ENCODE peak calls at places on chromosomes 1 and 21, in six cellular contexts. Z, U, Y, C, J and T are unnamed samples.

GRCh38 chr1:13764933-13765332 is 64.9 kb downstream of the PRDM2 start:
- DNase-seq in Z (no peak), U (no peak), Y (no peak), C (no peak), J (no peak), T (no peak)

GRCh38 chr1:29047142-29047541 is 76.6 kb downstream of the TMEM200B start:
- DNase-seq in Z (no peak), U (no peak), Y (no peak), C (no peak), J (no peak), T (no peak)

GRCh38 chr1:17569200-17570139 is 30.0 kb downstream of the ARHGEF10L start:
- DNase-seq in Z (no peak), U (peak), Y (no peak), C (no peak), J (no peak), T (no peak)

GRCh38 chr1:229117664-229118300 is 153.1 kb upstream of the RAB4A start:
- DNase-seq in Z (peak), U (no peak), Y (peak), C (no peak), J (no peak), T (no peak)

GRCh38 chr1:95233321-95233736 is 681 bp upstream of the RWDD3 start:
- DNase-seq in Z (no peak), U (peak), Y (peak), C (no peak), J (no peak), T (no peak)

GRCh38 chr1:177283380-177283779 is 112.6 kb downstream of the BRINP2 start:
- DNase-seq in Z (no peak), U (no peak), Y (no peak), C (no peak), J (no peak), T (no peak)

GRCh38 chr1:153752072-153752471 is 23.1 kb upstream of the SLC27A3 start:
- DNase-seq in Z (no peak), U (no peak), Y (no peak), C (no peak), J (no peak), T (no peak)

GRCh38 chr1:6599141-6599975 is 3.3 kb downstream of the KLHL21 start:
- DNase-seq in Z (no peak), U (no peak), Y (no peak), C (peak), J (no peak), T (no peak)

GRCh38 chr1:38728176-38728908 is 131.2 kb downstream of the RRAGC start:
- DNase-seq in Z (no peak), U (peak), Y (no peak), C (no peak), J (no peak), T (no peak)

GRCh38 chr1:216531308-216532239 is 108.3 kb upstream of the USH2A start:
- DNase-seq in Z (peak), U (peak), Y (no peak), C (no peak), J (no peak), T (no peak)

GRCh38 chr1:52119722-52120121 is 22.2 kb upstream of the ZFYVE9 start:
- DNase-seq in Z (no peak), U (no peak), Y (no peak), C (no peak), J (no peak), T (no peak)

GRCh38 chr1:47647327-47647845 is 209.5 kb downstream of the FOXD2 start:
- DNase-seq in Z (no peak), U (no peak), Y (no peak), C (no peak), J (no peak), T (no peak)

GRCh38 chr21:42295845-42296244 is 19.4 kb downstream of the TFF3 start:
- DNase-seq in Z (no peak), U (no peak), Y (no peak), C (no peak), J (no peak), T (no peak)

GRCh38 chr1:60146884-60147283 is 73.3 kb upstream of the C1orf87 start:
- DNase-seq in Z (peak), U (no peak), Y (no peak), C (no peak), J (no peak), T (no peak)

GRCh38 chr1:75305051-75305450 is 170.9 kb downstream of the LHX8 start:
- DNase-seq in Z (no peak), U (no peak), Y (no peak), C (no peak), J (no peak), T (no peak)

GRCh38 chr21:38277501-38278111 is 20.8 kb downstream of the KCNJ15 start:
- DNase-seq in Z (no peak), U (peak), Y (peak), C (no peak), J (no peak), T (no peak)

GRCh38 chr1:80535446-80535845 is 1265.3 kb upstream of the ADGRL2 start:
- DNase-seq in Z (no peak), U (no peak), Y (peak), C (no peak), J (no peak), T (no peak)

GRCh38 chr1:91022518-91022929 is 689 bp upstream of the ZNF644 start:
- DNase-seq in Z (no peak), U (no peak), Y (no peak), C (peak), J (no peak), T (no peak)

GRCh38 chr1:165284471-165284870 is 72.0 kb downstream of the LMX1A start:
- DNase-seq in Z (peak), U (no peak), Y (no peak), C (no peak), J (no peak), T (no peak)

GRCh38 chr1:205824180-205824579 is 11.2 kb upstream of the SLC41A1 start:
- DNase-seq in Z (no peak), U (no peak), Y (no peak), C (no peak), J (no peak), T (no peak)